ENCODE peak calls at places on chromosomes 13 and 19, in six cellular contexts. S is mesendoderm, T is IMR-90, O is trophoblast cell, M is mesenchymal stem cell, Y is H1. D is an unnamed sample.

GRCh38 chr13:103803349-103803748 is 737.1 kb upstream of the SLC10A2 start:
- DNase-seq in T (no peak), Y (no peak), O (no peak), M (no peak), S (no peak), D (no peak)

GRCh38 chr19:1373534-1374249 is 10.0 kb upstream of the NDUFS7 start:
- DNase-seq in O (no peak), S (no peak), T (peak), M (no peak), Y (no peak), D (no peak)

GRCh38 chr13:39035204-39035603 is 2.7 kb downstream of the PROSER1 start:
- DNase-seq in Y (no peak), M (no peak), T (no peak), O (no peak), S (peak), D (no peak)

GRCh38 chr13:43058318-43058674 is 34.9 kb downstream of the DNAJC15 start:
- DNase-seq in S (peak), T (peak), Y (no peak), O (peak), M (peak), D (no peak)

GRCh38 chr19:18437481-18438330 is at the start of gene ISYNA1:
- DNase-seq in O (no peak), M (peak), S (peak), Y (peak), T (peak), D (peak)

GRCh38 chr13:62875118-62875640 is 1459.5 kb upstream of the PCDH20 start:
- DNase-seq in T (no peak), M (no peak), O (no peak), S (no peak), Y (no peak), D (no peak)

GRCh38 chr13:30338331-30338851 is 31.0 kb upstream of the KATNAL1 start:
- DNase-seq in T (peak), O (peak), S (no peak), Y (no peak), M (no peak), D (no peak)

GRCh38 chr19:23795462-23795861 is 36.8 kb upstream of the ZNF681 start:
- DNase-seq in Y (no peak), S (no peak), T (no peak), M (no peak), O (no peak), D (no peak)

GRCh38 chr13:111259058-111259457 is 61.4 kb upstream of the TEX29 start:
- DNase-seq in S (no peak), O (no peak), Y (peak), M (no peak), T (no peak), D (no peak)

GRCh38 chr13:35839746-35840273 is 291.4 kb downstream of the DCLK1 start:
- DNase-seq in O (no peak), M (no peak), S (no peak), Y (no peak), T (no peak), D (no peak)

GRCh38 chr19:4278460-4278901 is 585 bp upstream of the SHD start:
- DNase-seq in O (no peak), S (peak), T (no peak), Y (no peak), M (no peak), D (no peak)

GRCh38 chr13:74920945-74921725 is 560.8 kb downstream of the TBC1D4 start:
- DNase-seq in O (no peak), Y (no peak), S (peak), T (no peak), M (peak), D (no peak)

GRCh38 chr19:34428549-34429285 is 536 bp downstream of the UBA2 start:
- DNase-seq in O (peak), T (peak), S (peak), Y (peak), M (peak), D (peak)

GRCh38 chr19:56477429-56478338 is 539 bp upstream of the ZNF667 start:
- DNase-seq in T (peak), O (peak), M (peak), S (peak), Y (peak), D (peak)

GRCh38 chr19:56476671-56477428 is at the start of gene ZNF667:
- DNase-seq in M (peak), O (no peak), S (peak), Y (no peak), T (peak), D (peak)

GRCh38 chr19:56476093-56476492 is 1.1 kb downstream of the ZNF667 start:
- DNase-seq in O (no peak), M (no peak), S (no peak), Y (no peak), T (no peak), D (no peak)
- H3K4me3 ChIP-seq in O (no peak), M (no peak), S (no peak), Y (peak), T (peak), D (no peak)

GRCh38 chr19:51337861-51338562 is 3.9 kb downstream of the VSIG10L start:
- DNase-seq in O (no peak), S (no peak), T (no peak), Y (no peak), M (no peak), D (no peak)

GRCh38 chr19:51339313-51339686 is 2.6 kb downstream of the VSIG10L start:
- DNase-seq in M (no peak), Y (no peak), O (no peak), S (peak), T (no peak), D (no peak)

GRCh38 chr19:51341066-51341465 is 873 bp downstream of the VSIG10L start:
- DNase-seq in T (no peak), Y (no peak), M (no peak), O (no peak), S (no peak), D (no peak)

GRCh38 chr19:51338563-51339312 is 3.2 kb downstream of the VSIG10L start:
- DNase-seq in O (peak), S (peak), T (peak), M (peak), Y (peak), D (peak)

DNA sequence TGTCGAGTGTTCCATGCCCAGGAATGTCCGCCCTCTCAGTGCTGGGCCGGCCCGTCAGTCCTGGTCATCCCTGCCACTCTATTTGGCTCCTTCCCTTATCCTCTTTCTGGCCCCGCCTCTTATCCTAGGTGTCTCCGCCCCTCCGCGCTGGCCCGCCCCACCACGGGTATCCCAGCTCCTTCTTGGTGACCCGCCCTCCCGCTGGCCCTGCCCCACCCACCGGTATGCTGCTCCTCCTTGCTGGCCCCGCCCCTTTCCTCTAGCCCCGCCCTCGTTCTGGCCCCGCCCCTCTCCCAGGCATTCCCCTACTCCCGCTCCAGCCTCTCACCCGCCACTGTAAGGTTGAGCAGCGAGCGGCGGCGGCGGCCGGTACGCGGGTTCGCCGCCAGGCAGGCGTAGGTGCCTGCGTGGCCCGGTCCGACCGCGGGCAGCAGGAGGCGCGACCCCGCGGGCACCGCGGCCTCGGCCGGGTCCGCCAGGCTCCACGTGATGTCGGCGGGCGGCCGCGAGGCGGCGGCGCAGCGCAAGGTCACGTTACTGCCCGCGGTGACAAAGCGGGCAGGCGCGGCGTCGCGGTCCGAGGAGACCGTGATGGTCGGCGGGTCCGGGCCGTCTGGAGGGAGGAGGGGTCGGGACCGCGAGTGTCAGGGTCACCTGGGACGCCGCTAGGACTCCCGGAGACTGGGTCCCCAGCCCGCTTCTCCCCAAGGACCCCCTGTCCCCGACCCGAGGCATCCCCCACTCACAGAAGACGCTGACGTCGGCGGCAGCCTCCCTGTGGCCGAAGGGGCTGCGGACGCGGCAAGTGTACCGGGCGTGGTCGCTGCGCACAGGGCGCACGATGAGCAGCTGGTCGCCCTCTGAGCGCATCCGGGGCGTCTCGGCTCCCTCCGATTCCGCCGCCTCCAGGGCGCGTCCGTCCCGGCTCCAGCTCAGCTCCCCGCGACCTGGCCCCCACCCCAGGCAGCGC is 2.0 kb downstream of the VSIG10L start:
- DNase-seq in T (peak), S (peak), O (peak), Y (peak), M (peak), D (peak)
- H3K18ac ChIP-seq in T (no peak), S (peak), O (peak), Y (peak), M (peak), D (peak)

GRCh38 chr13:55090612-55091011 is 2050.1 kb upstream of the PRR20A start:
- DNase-seq in T (no peak), M (no peak), S (no peak), O (no peak), Y (no peak), D (no peak)

GRCh38 chr13:55087085-55087484 is 2053.6 kb upstream of the PRR20A start:
- DNase-seq in T (no peak), O (no peak), Y (peak), M (no peak), S (peak), D (no peak)

DNA sequence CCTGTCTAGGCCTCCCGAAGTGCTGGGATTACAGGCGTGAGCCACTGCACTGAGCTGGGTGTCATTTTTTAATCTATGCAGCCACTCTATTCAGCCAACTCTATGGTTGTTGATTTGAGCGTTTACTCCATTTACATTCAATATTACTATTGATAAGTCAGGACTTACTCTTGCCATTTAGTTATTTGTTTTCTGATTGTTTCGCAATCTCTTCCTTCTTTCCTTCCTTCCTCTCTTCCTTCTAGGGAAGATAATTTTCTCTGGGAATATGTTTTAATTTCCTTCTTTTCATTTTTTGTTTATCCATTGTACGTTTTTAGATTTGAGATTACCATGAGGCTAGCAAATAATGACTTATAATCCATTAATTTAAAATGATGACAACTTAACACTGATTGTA is 2056.0 kb downstream of the OLFM4 start:
- DNase-seq in S (no peak), T (no peak), O (no peak), M (no peak), Y (no peak), D (no peak)
- H3K4me3 ChIP-seq in S (no peak), T (no peak), O (no peak), M (no peak), Y (no peak), D (no peak)

GRCh38 chr19:51830263-51830662 is 35.3 kb downstream of the FPR3 start:
- DNase-seq in T (no peak), M (no peak), Y (no peak), O (peak), S (peak), D (no peak)
- H3K18ac ChIP-seq in T (no peak), M (no peak), Y (no peak), O (no peak), S (no peak), D (no peak)

DNA sequence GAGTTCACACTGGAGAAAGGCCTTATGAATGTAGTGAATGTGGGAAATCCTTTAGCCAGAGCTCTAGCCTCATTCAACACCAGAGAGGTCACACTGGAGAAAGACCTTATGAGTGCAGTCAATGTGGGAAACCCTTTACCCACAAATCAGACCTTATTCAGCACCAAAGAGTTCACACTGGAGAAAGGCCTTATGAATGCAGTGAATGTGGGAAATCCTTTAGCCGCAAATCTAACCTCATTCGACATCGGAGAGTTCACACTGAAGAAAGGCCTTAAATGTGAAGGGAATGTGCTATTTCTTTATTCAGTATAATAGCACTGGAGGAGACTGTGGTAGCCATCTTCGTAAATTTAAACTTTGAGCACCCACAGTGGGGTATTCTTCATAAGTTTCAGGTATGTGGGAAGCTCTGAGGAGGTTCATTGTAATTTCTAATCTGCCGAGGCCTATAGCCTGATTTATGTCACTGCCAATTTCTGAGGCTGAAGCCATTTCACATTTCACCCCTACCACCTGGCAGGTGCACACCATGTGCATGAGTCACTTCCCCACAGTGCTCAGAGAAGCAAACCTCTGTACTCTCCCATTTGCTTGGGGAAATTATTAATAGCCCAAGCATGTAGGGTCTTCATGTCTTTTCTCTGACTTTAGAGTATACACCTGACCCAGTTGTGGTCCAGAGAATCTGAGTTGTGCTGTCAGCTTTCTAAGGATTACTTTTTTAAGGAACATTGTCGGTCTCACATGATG is 6.4 kb downstream of the ZNF551 start:
- DNase-seq in O (peak), M (no peak), Y (no peak), T (no peak), S (peak), D (no peak)
- H3K4me3 ChIP-seq in O (no peak), M (no peak), Y (peak), T (no peak), S (peak), D (no peak)

DNA sequence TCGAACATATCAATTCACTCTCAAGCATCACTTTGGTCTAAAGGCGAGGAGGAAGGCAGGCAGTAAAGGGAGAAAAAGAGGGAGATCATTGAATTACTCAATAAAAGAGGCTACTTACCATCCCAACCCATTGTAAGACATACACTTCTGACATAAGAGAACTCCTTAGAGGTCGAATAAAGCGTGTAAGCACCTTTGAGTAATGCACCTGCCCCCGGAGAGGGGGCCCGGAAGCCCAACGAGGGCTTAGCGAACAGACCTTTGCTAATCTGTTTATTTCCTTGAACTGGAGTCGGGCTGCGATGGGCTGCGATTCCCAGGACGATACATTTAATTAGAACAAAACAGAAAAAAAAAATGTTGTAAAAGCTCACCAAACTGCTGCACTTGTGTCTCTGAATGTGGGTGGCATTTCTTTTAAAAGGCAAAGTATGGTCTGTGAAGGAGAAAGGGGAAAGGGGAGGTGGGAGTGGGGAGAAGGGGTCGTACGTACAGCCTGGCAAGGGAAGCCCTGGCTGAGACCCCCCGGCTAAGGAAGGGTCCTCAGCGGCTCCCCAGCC is 3.0 kb downstream of the ZC3H4 start:
- DNase-seq in O (no peak), S (peak), T (no peak), Y (no peak), M (no peak), D (no peak)
- H3K18ac ChIP-seq in O (peak), S (peak), T (peak), Y (peak), M (peak), D (peak)